ENCODE peak calls at places on chromosomes 7 and 10, in four cellular contexts. R is stimulated activated CD4-positive, alpha-beta T cell treated with anti-CD3 and anti-CD28 coated beads, Interleukin-2, amount 100 ng/mL, for 48 hours; Z is GM20000; X is LoVo. A is an unnamed sample.

GRCh38 chr7:89023146-89023545 is 227.6 kb upstream of the TEX47 start:
- DNase-seq in Z (no peak), R (no peak), X (no peak), A (no peak)

GRCh38 chr10:74898201-74898976 is 72.0 kb downstream of the KAT6B start:
- DNase-seq in X (no peak), Z (peak), R (no peak), A (no peak)

GRCh38 chr7:156764016-156764669 is 123.6 kb downstream of the RNF32 start:
- DNase-seq in X (peak), Z (no peak), R (no peak), A (peak)

GRCh38 chr10:93357680-93358079 is 124.5 kb downstream of the MYOF start:
- DNase-seq in Z (peak), X (no peak), R (no peak), A (no peak)

GRCh38 chr7:29607259-29607658 is 43.6 kb downstream of the PRR15 start:
- DNase-seq in R (no peak), Z (no peak), X (no peak), A (no peak)

GRCh38 chr10:127552446-127552845 is 3.3 kb downstream of the NPS start:
- DNase-seq in X (no peak), R (no peak), Z (no peak), A (no peak)

GRCh38 chr10:92688927-92689662 is 660 bp upstream of the HHEX start:
- DNase-seq in Z (peak), R (no peak), X (no peak), A (peak)

GRCh38 chr7:106772655-106773108 is 92.4 kb upstream of the PIK3CG start:
- DNase-seq in Z (no peak), R (no peak), X (peak), A (no peak)

GRCh38 chr10:17465328-17466125 is 11.1 kb upstream of the ST8SIA6 start:
- DNase-seq in X (no peak), R (no peak), Z (no peak), A (no peak)

GRCh38 chr7:40469481-40469880 is 334.7 kb downstream of the SUGCT start:
- DNase-seq in R (no peak), Z (no peak), X (peak), A (no peak)

GRCh38 chr7:117587931-117588330 is 108.1 kb downstream of the CFTR start:
- DNase-seq in X (no peak), R (no peak), Z (no peak), A (no peak)

GRCh38 chr7:99372275-99373085 is 2.0 kb upstream of the ARPC1B start:
- DNase-seq in R (no peak), Z (no peak), X (no peak), A (no peak)

GRCh38 chr10:28291881-28292297 is 11.0 kb downstream of the MPP7 start:
- DNase-seq in Z (no peak), X (peak), R (peak), A (peak)

GRCh38 chr10:123522702-123523312 is 143.3 kb upstream of the GPR26 start:
- DNase-seq in X (no peak), R (no peak), Z (no peak), A (no peak)

GRCh38 chr7:129225206-129225930 is 538 bp downstream of the AHCYL2 start:
- DNase-seq in X (peak), R (peak), Z (peak), A (peak)

GRCh38 chr10:115827180-115827579 is 445.8 kb downstream of the GFRA1 start:
- DNase-seq in Z (no peak), X (no peak), R (no peak), A (peak)

GRCh38 chr10:24866615-24867583 is 85.5 kb downstream of the PRTFDC1 start:
- DNase-seq in R (no peak), X (no peak), Z (no peak), A (peak)

GRCh38 chr10:67772894-67773511 is 65.0 kb downstream of the DNAJC12 start:
- DNase-seq in Z (peak), X (no peak), R (no peak), A (no peak)

GRCh38 chr7:79185605-79186004 is 267.9 kb downstream of the MAGI2 start:
- DNase-seq in X (no peak), Z (no peak), R (no peak), A (no peak)

GRCh38 chr10:36808625-36809362 is 316.6 kb upstream of the ANKRD30A start:
- DNase-seq in R (no peak), X (no peak), Z (no peak), A (no peak)

GRCh38 chr7:1571261-1571650 is 1.4 kb upstream of the PSMG3 start:
- DNase-seq in Z (no peak), X (peak), R (no peak), A (no peak)

GRCh38 chr10:95564291-95564690 is 3.1 kb upstream of the SORBS1 start:
- DNase-seq in Z (no peak), X (no peak), R (no peak), A (no peak)

GRCh38 chr10:76152186-76152585 is 720.8 kb downstream of the LRMDA start:
- DNase-seq in X (no peak), R (no peak), Z (no peak), A (no peak)

GRCh38 chr7:9204571-9204970 is 771.2 kb downstream of the NXPH1 start:
- DNase-seq in R (no peak), Z (no peak), X (no peak), A (no peak)

GRCh38 chr10:109824206-109824605 is 99.1 kb downstream of the XPNPEP1 start:
- DNase-seq in X (no peak), R (no peak), Z (no peak), A (no peak)

GRCh38 chr7:151058766-151059361 is 525 bp upstream of the SLC4A2 start:
- DNase-seq in X (no peak), Z (peak), R (no peak), A (no peak)

GRCh38 chr7:157753713-157754415 is 417.1 kb downstream of the DNAJB6 start:
- DNase-seq in R (no peak), X (no peak), Z (no peak), A (no peak)

GRCh38 chr7:94697671-94697994 is 41.7 kb upstream of the SGCE start:
- DNase-seq in Z (no peak), X (no peak), R (no peak), A (no peak)

GRCh38 chr7:33904680-33905388 is 505 bp upstream of the BMPER start:
- DNase-seq in X (no peak), Z (peak), R (no peak), A (peak)

GRCh38 chr7:29871787-29872398 is 65.6 kb downstream of the WIPF3 start:
- DNase-seq in X (no peak), Z (no peak), R (no peak), A (no peak)

GRCh38 chr7:119320316-119320715 is 952.7 kb upstream of the KCND2 start:
- DNase-seq in Z (no peak), R (no peak), X (no peak), A (no peak)

A was measured in left cardiac atrium.